ENCODE peak calls at places on chromosomes 7 and 10, in eight cellular contexts. L is neural progenitor cell, T is colonic mucosa, Z is thoracic aorta, Q is stomach, A is left ventricle myocardium inferior, W is astrocyte of the spinal cord, H is fibroblast of the aortic adventitia. X is an unnamed sample.

GRCh38 chr7:15580604-15581351 is 19.0 kb upstream of the AGMO start:
- DNase-seq in L (no peak), T (no peak), Z (no peak), Q (no peak), A (no peak), W (no peak), H (peak), X (no peak)

GRCh38 chr7:114925443-114925842 is 3.5 kb downstream of the MDFIC start:
- DNase-seq in L (no peak), T (no peak), Z (no peak), Q (no peak), A (no peak), W (no peak), H (peak), X (no peak)

GRCh38 chr10:70932415-70933196 is 44.2 kb upstream of the PCBD1 start:
- DNase-seq in L (no peak), T (peak), Z (no peak), Q (no peak), A (no peak), W (no peak), H (no peak), X (no peak)

GRCh38 chr10:49602380-49603023 is 7.6 kb upstream of the SLC18A3 start:
- DNase-seq in L (no peak), T (peak), Z (no peak), Q (no peak), A (no peak), W (no peak), H (no peak), X (no peak)

GRCh38 chr10:102420810-102421644 is at the start of gene FBXL15:
- DNase-seq in L (peak), T (peak), Z (peak), Q (peak), A (peak), W (peak), H (peak), X (peak)

GRCh38 chr7:44811093-44811492 is 14.6 kb downstream of the PPIA start:
- DNase-seq in L (no peak), T (no peak), Z (no peak), Q (no peak), A (no peak), W (peak), H (no peak), X (no peak)

GRCh38 chr7:50379082-50379481 is 71.1 kb downstream of the FIGNL1 start:
- DNase-seq in L (peak), T (no peak), Z (no peak), Q (no peak), A (no peak), W (no peak), H (no peak), X (no peak)

GRCh38 chr7:82932516-82932915 is 230.2 kb downstream of the PCLO start:
- DNase-seq in L (no peak), T (no peak), Z (no peak), Q (no peak), A (no peak), W (no peak), H (no peak), X (no peak)

GRCh38 chr7:102111063-102111757 is 175.5 kb upstream of the SH2B2 start:
- DNase-seq in L (peak), T (no peak), Z (no peak), Q (no peak), A (no peak), W (no peak), H (no peak), X (no peak)

GRCh38 chr10:119496282-119496681 is 46.2 kb downstream of the RGS10 start:
- DNase-seq in L (no peak), T (no peak), Z (no peak), Q (no peak), A (no peak), W (no peak), H (no peak), X (no peak)

GRCh38 chr7:137915266-137915665 is 68.5 kb upstream of the DGKI start:
- DNase-seq in L (no peak), T (no peak), Z (no peak), Q (no peak), A (no peak), W (no peak), H (no peak), X (no peak)

GRCh38 chr10:30434273-30435067 is 486 bp downstream of the MAP3K8 start:
- DNase-seq in L (peak), T (peak), Z (peak), Q (peak), A (peak), W (peak), H (peak), X (peak)

GRCh38 chr7:14340415-14341079 is 351.1 kb upstream of the ETV1 start:
- DNase-seq in L (peak), T (no peak), Z (no peak), Q (no peak), A (no peak), W (no peak), H (no peak), X (no peak)

DNA sequence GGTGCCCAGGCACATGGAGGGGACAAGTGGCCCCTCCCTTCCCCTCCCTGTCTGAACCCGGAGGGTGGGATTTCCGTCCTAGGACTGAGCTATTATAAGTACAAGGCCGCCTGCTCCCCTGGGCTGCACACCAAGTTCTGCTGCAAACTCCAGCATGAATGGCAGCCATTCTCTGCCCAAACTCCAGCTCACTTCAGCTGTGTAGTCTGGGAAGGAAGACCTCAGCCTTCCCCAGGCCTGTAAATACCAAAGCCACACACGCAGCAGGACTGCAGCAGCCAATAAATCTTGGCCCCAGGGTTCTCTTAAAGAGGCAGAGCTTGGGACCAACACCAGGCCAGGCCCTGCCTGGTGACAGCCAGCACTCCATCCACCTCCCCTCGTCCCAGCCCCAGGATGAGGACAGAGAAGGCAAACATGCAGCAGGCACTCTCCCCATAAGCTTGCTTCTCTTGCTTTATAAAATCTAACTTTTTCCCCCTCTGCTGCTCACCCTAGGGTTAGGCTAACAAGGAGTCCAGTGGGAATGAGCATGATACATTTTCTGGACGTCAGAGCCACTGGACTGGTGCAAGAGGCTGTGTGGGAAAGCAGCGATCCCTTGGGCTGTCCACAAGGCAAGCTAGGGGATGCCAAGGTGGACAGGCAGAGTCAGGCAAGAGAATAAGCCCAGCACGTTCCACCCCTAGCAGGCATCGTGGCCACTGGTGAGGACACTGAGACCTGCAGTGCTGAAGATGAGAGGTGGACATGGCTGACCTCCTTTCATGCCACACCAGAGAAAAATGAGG is 291.1 kb upstream of the ZMIZ1 start:
- DNase-seq in L (no peak), T (no peak), Z (peak), Q (no peak), A (peak), W (peak), H (peak), X (no peak)
- TF ChIP-seq CTCF in L (no peak), T (no peak), Z (no peak), Q (no peak), A (no peak), W (no peak), H (no peak), X (no peak)

DNA sequence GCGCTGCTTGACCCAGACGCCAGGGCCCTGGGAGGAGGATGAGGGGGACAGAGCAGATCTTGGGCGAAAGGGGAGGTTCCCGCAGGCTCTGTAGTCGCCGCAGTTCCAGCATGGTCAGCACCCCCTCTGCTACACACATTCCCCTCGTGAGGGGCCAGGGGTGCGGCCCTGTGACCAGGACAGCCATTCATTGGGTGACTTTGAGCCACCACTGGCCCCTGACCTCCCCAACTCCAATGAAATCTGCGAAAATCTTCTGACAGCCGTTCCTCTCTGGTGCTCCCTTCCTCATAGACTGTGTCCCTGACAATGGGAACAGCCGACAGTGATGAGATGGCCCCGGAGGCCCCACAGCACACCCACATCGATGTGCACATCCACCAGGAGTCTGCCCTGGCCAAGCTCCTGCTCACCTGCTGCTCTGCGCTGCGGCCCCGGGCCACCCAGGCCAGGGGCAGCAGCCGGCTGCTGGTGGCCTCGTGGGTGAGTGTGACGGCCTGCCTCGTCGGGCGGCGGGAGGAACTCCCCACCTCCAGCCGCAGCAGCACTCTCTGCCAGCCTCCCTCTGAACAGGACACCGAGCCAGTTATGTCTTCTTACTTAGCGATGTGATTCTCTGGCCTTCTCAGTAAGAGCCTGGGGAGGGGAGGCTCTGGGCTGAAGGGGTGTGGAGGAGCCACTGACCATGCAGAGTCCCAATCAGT is 825 bp downstream of the TMEM176A start:
- DNase-seq in L (no peak), T (no peak), Z (no peak), Q (no peak), A (no peak), W (no peak), H (no peak), X (no peak)
- H3K4me3 ChIP-seq in L (peak), T (peak), Z (peak), Q (peak), A (peak), W (no peak), H (no peak), X (no peak)

GRCh38 chr7:116525298-116525912 is 569 bp downstream of the CAV1 start:
- DNase-seq in L (peak), T (peak), Z (no peak), Q (peak), A (peak), W (no peak), H (peak), X (no peak)

GRCh38 chr7:116526897-116527296 is 2.1 kb downstream of the CAV1 start:
- DNase-seq in L (no peak), T (no peak), Z (no peak), Q (no peak), A (no peak), W (no peak), H (peak), X (no peak)

GRCh38 chr7:116524221-116524608 is 621 bp upstream of the CAV1 start:
- DNase-seq in L (no peak), T (no peak), Z (no peak), Q (no peak), A (no peak), W (no peak), H (peak), X (no peak)

GRCh38 chr7:116525913-116526857 is 1.3 kb downstream of the CAV1 start:
- DNase-seq in L (peak), T (peak), Z (peak), Q (peak), A (peak), W (peak), H (peak), X (peak)

GRCh38 chr7:116524609-116525297 is at the start of gene CAV1:
- DNase-seq in L (peak), T (peak), Z (peak), Q (peak), A (peak), W (peak), H (peak), X (no peak)
- TF ChIP-seq CTCF in L (no peak), T (no peak), Z (peak), Q (no peak), A (no peak), W (peak), H (peak), X (no peak)

DNA sequence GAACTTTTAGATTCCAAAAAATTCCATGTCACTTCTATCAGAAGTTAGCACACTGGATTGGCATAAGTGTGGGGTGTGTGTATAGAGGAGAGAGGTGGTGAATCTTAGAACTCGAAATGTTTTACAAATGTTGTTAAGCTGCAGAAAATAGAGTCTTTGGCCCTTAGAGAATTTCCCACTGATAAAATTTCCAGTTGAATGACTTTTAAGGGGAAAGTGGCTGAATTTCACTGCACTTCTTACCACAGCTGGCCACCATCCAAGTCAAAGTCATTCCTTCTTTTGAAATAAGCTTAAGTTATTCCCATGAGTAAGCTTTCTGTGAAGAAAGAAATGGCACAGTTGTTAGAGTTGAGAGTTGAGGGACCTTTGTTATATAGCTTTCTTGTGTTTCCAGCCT is 13.8 kb downstream of the VCL start:
- DNase-seq in L (peak), T (no peak), Z (peak), Q (no peak), A (no peak), W (peak), H (peak), X (no peak)
- H3K4me3 ChIP-seq in L (no peak), T (no peak), Z (peak), Q (no peak), A (peak), W (no peak), H (no peak), X (no peak)

DNA sequence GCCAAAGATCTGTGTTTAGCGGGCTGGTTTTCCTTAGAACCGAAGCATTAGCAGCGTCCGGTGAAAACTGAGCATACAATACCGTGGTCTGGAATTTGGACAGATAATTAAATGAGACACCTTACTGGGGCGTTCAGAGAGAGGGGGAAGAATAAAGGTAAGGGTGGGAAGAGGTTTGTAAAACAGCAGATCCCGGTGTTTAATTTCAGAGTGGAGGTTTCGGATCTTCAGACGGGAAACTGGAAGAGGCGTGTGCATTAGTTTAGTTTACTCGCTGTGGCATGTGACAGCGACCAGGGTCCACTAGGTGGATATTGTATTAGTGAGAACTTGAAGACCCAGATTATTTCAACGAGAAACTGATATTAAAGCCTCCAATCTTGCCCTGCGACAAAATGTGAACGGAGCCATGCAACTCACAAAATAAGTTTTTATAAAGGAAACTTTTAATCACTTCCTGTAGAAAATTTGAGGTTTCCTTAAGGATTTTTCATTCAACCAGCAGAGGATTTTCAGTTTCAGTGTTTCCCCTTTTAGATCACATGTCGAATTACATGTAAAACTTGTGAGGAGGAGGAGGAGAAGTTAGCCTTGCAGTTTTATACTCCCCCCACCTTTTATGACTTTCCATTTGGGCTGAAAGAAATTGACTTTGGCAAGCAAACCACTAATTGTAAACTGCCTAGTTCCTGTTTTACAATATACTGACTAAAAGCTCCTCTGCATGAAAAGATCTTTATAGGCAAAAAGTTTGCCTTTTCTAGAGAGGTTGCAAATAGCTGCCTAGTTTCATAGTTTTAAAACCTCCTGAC is 2.8 kb downstream of the BAMBI start:
- DNase-seq in L (peak), T (peak), Z (no peak), Q (no peak), A (no peak), W (no peak), H (peak), X (no peak)
- TF ChIP-seq CTCF in L (peak), T (no peak), Z (peak), Q (peak), A (peak), W (peak), H (peak), X (no peak)

GRCh38 chr10:21293518-21294356 is 231.7 kb downstream of the SKIDA1 start:
- DNase-seq in L (peak), T (no peak), Z (no peak), Q (no peak), A (no peak), W (peak), H (peak), X (no peak)
- H3K4me3 ChIP-seq in L (peak), T (no peak), Z (peak), Q (no peak), A (peak), W (peak), H (no peak), X (no peak)

DNA sequence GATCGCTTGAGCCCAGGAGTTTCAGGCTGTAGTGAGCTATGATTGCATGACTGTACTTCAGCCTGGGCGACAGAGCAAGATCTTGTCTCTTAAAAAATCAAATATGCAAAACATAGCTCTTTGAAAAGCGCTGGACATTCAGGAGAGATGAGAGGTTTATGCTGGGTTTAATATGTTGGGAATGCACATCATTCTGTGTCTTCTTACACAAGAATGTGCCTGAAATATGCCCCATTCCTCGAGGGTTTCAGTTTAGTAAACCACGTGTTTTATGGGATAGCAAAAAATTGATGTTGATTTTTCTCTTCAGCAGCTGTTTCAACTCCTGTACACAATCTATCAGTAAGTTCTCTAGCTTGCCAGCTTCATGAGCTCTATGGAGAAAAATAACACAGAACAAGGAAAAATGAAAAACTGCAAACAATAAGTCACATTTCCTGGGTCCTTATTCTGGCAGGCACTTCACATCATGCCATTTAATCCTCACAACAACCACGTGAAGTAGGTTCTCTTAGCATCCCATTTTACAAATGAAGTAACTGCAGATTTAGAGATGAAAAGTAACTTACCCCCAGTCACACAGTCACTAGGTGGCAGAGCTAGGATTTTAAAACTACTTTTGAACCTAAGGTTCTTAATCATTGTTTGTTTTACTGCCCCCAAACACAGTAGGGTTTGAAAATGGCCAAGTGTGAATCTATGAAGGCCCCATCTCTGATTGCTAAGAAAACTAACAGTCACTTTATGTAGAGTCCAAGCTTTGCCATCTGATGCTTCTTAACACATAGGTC is 423.6 kb downstream of the PHTF2 start:
- DNase-seq in L (no peak), T (no peak), Z (no peak), Q (no peak), A (no peak), W (no peak), H (peak), X (no peak)
- TF ChIP-seq CTCF in L (peak), T (no peak), Z (no peak), Q (no peak), A (no peak), W (no peak), H (no peak), X (no peak)

X was measured in GM12864.